ENCODE peak calls at places on chromosome 20, in five cellular contexts. One of them, this sample, is unnamed.

GRCh38 chr20:24627291-24627690 is 157.9 kb downstream of the SYNDIG1 start:
- DNase-seq in RPMI7951: no peak
- DNase-seq in NCI-H2029: no peak
- DNase-seq in left cardiac atrium: no peak
- DNase-seq in 8988T: no peak
- DNase-seq in this sample: no peak

GRCh38 chr20:63234693-63235398 is 859 bp upstream of the BIRC7 start:
- DNase-seq in RPMI7951: no peak
- DNase-seq in NCI-H2029: no peak
- DNase-seq in left cardiac atrium: no peak
- DNase-seq in 8988T: peak; percentile 86
- DNase-seq in this sample: no peak

GRCh38 chr20:43398676-43399324 is 58.9 kb upstream of the SRSF6 start:
- DNase-seq in RPMI7951: no peak
- DNase-seq in NCI-H2029: no peak
- DNase-seq in left cardiac atrium: no peak
- DNase-seq in 8988T: no peak
- DNase-seq in this sample: no peak

GRCh38 chr20:63945921-63946920 is 10.0 kb downstream of the UCKL1 start:
- DNase-seq in RPMI7951: no peak
- DNase-seq in NCI-H2029: no peak
- DNase-seq in left cardiac atrium: no peak
- DNase-seq in 8988T: no peak
- DNase-seq in this sample: no peak

GRCh38 chr20:41058007-41058673 is 29.5 kb downstream of the TOP1 start:
- DNase-seq in RPMI7951: peak; percentile 97
- DNase-seq in NCI-H2029: peak; percentile 36
- DNase-seq in left cardiac atrium: peak; percentile 24
- DNase-seq in 8988T: no peak
- DNase-seq in this sample: peak; percentile 80

GRCh38 chr20:53527196-53527595 is 66.4 kb downstream of the ZNF217 start:
- DNase-seq in RPMI7951: no peak
- DNase-seq in NCI-H2029: no peak
- DNase-seq in left cardiac atrium: no peak
- DNase-seq in 8988T: no peak
- DNase-seq in this sample: no peak

GRCh38 chr20:15196580-15197255 is 859.3 kb upstream of the FLRT3 start:
- DNase-seq in RPMI7951: no peak
- DNase-seq in NCI-H2029: peak; percentile 84
- DNase-seq in left cardiac atrium: no peak
- DNase-seq in 8988T: no peak
- DNase-seq in this sample: no peak

GRCh38 chr20:31818376-31818908 is 714 bp upstream of the MYLK2 start:
- DNase-seq in RPMI7951: no peak
- DNase-seq in NCI-H2029: no peak
- DNase-seq in left cardiac atrium: no peak
- DNase-seq in 8988T: no peak
- DNase-seq in this sample: no peak

GRCh38 chr20:6636209-6637159 is 131.0 kb upstream of the BMP2 start:
- DNase-seq in RPMI7951: peak; percentile 72
- DNase-seq in NCI-H2029: no peak
- DNase-seq in left cardiac atrium: no peak
- DNase-seq in 8988T: peak; percentile 11
- DNase-seq in this sample: peak; percentile 15

GRCh38 chr20:53896041-53896440 is 174.4 kb downstream of the BCAS1 start:
- DNase-seq in RPMI7951: no peak
- DNase-seq in NCI-H2029: no peak
- DNase-seq in left cardiac atrium: no peak
- DNase-seq in 8988T: no peak
- DNase-seq in this sample: no peak

GRCh38 chr20:25309395-25310267 is 61.7 kb downstream of the PYGB start:
- DNase-seq in RPMI7951: peak; percentile 98
- DNase-seq in NCI-H2029: peak; percentile 13
- DNase-seq in left cardiac atrium: peak; percentile 62
- DNase-seq in 8988T: no peak
- DNase-seq in this sample: peak; percentile 80

GRCh38 chr20:4961746-4962145 is 39.6 kb downstream of the SLC23A2 start:
- DNase-seq in RPMI7951: peak; percentile 90
- DNase-seq in NCI-H2029: no peak
- DNase-seq in left cardiac atrium: peak; percentile 32
- DNase-seq in 8988T: no peak
- DNase-seq in this sample: no peak

GRCh38 chr20:48679603-48680002 is 148.2 kb downstream of the PREX1 start:
- DNase-seq in RPMI7951: no peak
- DNase-seq in NCI-H2029: no peak
- DNase-seq in left cardiac atrium: no peak
- DNase-seq in 8988T: peak; percentile 56
- DNase-seq in this sample: no peak

GRCh38 chr20:61900376-61901293 is 165.0 kb downstream of the TAF4 start:
- DNase-seq in RPMI7951: no peak
- DNase-seq in NCI-H2029: no peak
- DNase-seq in left cardiac atrium: no peak
- DNase-seq in 8988T: no peak
- DNase-seq in this sample: no peak

GRCh38 chr20:1263853-1264252 is 2.2 kb upstream of the SNPH start:
- DNase-seq in RPMI7951: peak; percentile 47
- DNase-seq in NCI-H2029: no peak
- DNase-seq in left cardiac atrium: no peak
- DNase-seq in 8988T: no peak
- DNase-seq in this sample: no peak

GRCh38 chr20:4894981-4895381 is 106.3 kb downstream of the SLC23A2 start:
- DNase-seq in RPMI7951: no peak
- DNase-seq in NCI-H2029: no peak
- DNase-seq in left cardiac atrium: no peak
- DNase-seq in 8988T: no peak
- DNase-seq in this sample: no peak

GRCh38 chr20:62581308-62581707 is 61.0 kb upstream of the SLCO4A1 start:
- DNase-seq in RPMI7951: no peak
- DNase-seq in NCI-H2029: no peak
- DNase-seq in left cardiac atrium: no peak
- DNase-seq in 8988T: no peak
- DNase-seq in this sample: no peak

GRCh38 chr20:44069203-44069931 is 117.6 kb downstream of the JPH2 start:
- DNase-seq in RPMI7951: peak; percentile 91
- DNase-seq in NCI-H2029: no peak
- DNase-seq in left cardiac atrium: no peak
- DNase-seq in 8988T: no peak
- DNase-seq in this sample: no peak

GRCh38 chr20:19414600-19414999 is 202.2 kb downstream of the SLC24A3 start:
- DNase-seq in RPMI7951: no peak
- DNase-seq in NCI-H2029: no peak
- DNase-seq in left cardiac atrium: no peak
- DNase-seq in 8988T: no peak
- DNase-seq in this sample: no peak

GRCh38 chr20:59751075-59751711 is 146.9 kb downstream of the PHACTR3 start:
- DNase-seq in RPMI7951: peak; percentile 27
- DNase-seq in NCI-H2029: no peak
- DNase-seq in left cardiac atrium: peak; percentile 73
- DNase-seq in 8988T: peak; percentile 92
- DNase-seq in this sample: no peak

GRCh38 chr20:35954907-35955251 is 577 bp upstream of the SCAND1 start:
- DNase-seq in RPMI7951: peak; percentile 59
- DNase-seq in NCI-H2029: peak; percentile 25
- DNase-seq in left cardiac atrium: peak; percentile 28
- DNase-seq in 8988T: peak; percentile 31
- DNase-seq in this sample: no peak

GRCh38 chr20:17522528-17522927 is 8.7 kb downstream of the BFSP1 start:
- DNase-seq in RPMI7951: no peak
- DNase-seq in NCI-H2029: no peak
- DNase-seq in left cardiac atrium: no peak
- DNase-seq in 8988T: no peak
- DNase-seq in this sample: no peak

GRCh38 chr20:38752029-38752428 is 3.8 kb downstream of the ACTR5 start:
- DNase-seq in RPMI7951: no peak
- DNase-seq in NCI-H2029: no peak
- DNase-seq in left cardiac atrium: no peak
- DNase-seq in 8988T: no peak
- DNase-seq in this sample: no peak

GRCh38 chr20:46367967-46368901 is 38.2 kb downstream of the ELMO2 start:
- DNase-seq in RPMI7951: peak; percentile 22
- DNase-seq in NCI-H2029: peak; percentile 68
- DNase-seq in left cardiac atrium: no peak
- DNase-seq in 8988T: no peak
- DNase-seq in this sample: no peak

GRCh38 chr20:33217052-33217451 is at the start of gene BPIFA3:
- DNase-seq in RPMI7951: no peak
- DNase-seq in NCI-H2029: no peak
- DNase-seq in left cardiac atrium: no peak
- DNase-seq in 8988T: no peak
- DNase-seq in this sample: no peak

GRCh38 chr20:50931306-50932015 is at the start of gene ADNP:
- DNase-seq in RPMI7951: peak; percentile 93
- DNase-seq in NCI-H2029: peak; percentile 90
- DNase-seq in left cardiac atrium: peak; percentile 93
- DNase-seq in 8988T: peak; percentile 39
- DNase-seq in this sample: peak; percentile 95

GRCh38 chr20:23212482-23212881 is 126.4 kb upstream of the CD93 start:
- DNase-seq in RPMI7951: no peak
- DNase-seq in NCI-H2029: no peak
- DNase-seq in left cardiac atrium: no peak
- DNase-seq in 8988T: no peak
- DNase-seq in this sample: no peak

This sample was measured in T1000.